ENCODE peak calls at places on chromosome 20, in five cellular contexts. One of them, this sample, is unnamed.

GRCh38 chr20:30506100-30506499 is 751.4 kb upstream of the DEFB115 start:
- DNase-seq in neural progenitor cell: no peak
- DNase-seq in A549: no peak
- DNase-seq in bronchial epithelial cell: no peak
- DNase-seq in choroid plexus epithelial cell: no peak
- DNase-seq in this sample: no peak

GRCh38 chr20:38304845-38305447 is 990 bp downstream of the BPI start:
- DNase-seq in choroid plexus epithelial cell: peak; percentile 71
- DNase-seq in neural progenitor cell: peak; percentile 36
- DNase-seq in bronchial epithelial cell: peak; percentile 26
- DNase-seq in A549: peak; percentile 43
- DNase-seq in this sample: peak; percentile 84

GRCh38 chr20:20492521-20493334 is 124.8 kb downstream of the INSM1 start:
- DNase-seq in bronchial epithelial cell: no peak
- DNase-seq in A549: no peak
- DNase-seq in choroid plexus epithelial cell: peak; percentile 50
- DNase-seq in neural progenitor cell: peak; percentile 92
- DNase-seq in this sample: no peak

GRCh38 chr20:50792708-50793574 is 1.9 kb upstream of the BCAS4 start:
- DNase-seq in neural progenitor cell: no peak
- DNase-seq in bronchial epithelial cell: no peak
- DNase-seq in A549: no peak
- DNase-seq in choroid plexus epithelial cell: no peak
- DNase-seq in this sample: no peak

GRCh38 chr20:10074513-10074912 is 39.7 kb downstream of the ANKEF1 start:
- DNase-seq in A549: peak; percentile 81
- DNase-seq in choroid plexus epithelial cell: peak; percentile 82
- DNase-seq in neural progenitor cell: no peak
- DNase-seq in bronchial epithelial cell: peak; percentile 98
- DNase-seq in this sample: peak; percentile 28

GRCh38 chr20:37347347-37347823 is 1.4 kb downstream of the SRC start:
- DNase-seq in neural progenitor cell: no peak
- DNase-seq in A549: no peak
- DNase-seq in choroid plexus epithelial cell: no peak
- DNase-seq in bronchial epithelial cell: no peak
- DNase-seq in this sample: no peak

GRCh38 chr20:50189681-50190250 is 864 bp upstream of the CEBPB start:
- DNase-seq in A549: peak; percentile 59
- DNase-seq in bronchial epithelial cell: no peak
- DNase-seq in choroid plexus epithelial cell: peak; percentile 51
- DNase-seq in neural progenitor cell: peak; percentile 23
- DNase-seq in this sample: no peak

GRCh38 chr20:50885068-50885467 is 46.2 kb downstream of the ADNP start:
- DNase-seq in bronchial epithelial cell: no peak
- DNase-seq in choroid plexus epithelial cell: no peak
- DNase-seq in neural progenitor cell: no peak
- DNase-seq in A549: no peak
- DNase-seq in this sample: no peak

GRCh38 chr20:47875302-47876025 is 90.2 kb upstream of the SULF2 start:
- DNase-seq in bronchial epithelial cell: no peak
- DNase-seq in choroid plexus epithelial cell: peak; percentile 65
- DNase-seq in neural progenitor cell: no peak
- DNase-seq in A549: no peak
- DNase-seq in this sample: no peak

GRCh38 chr20:35297740-35298139 is 5.5 kb upstream of the FAM83C start:
- DNase-seq in A549: no peak
- DNase-seq in bronchial epithelial cell: no peak
- DNase-seq in neural progenitor cell: no peak
- DNase-seq in choroid plexus epithelial cell: no peak
- DNase-seq in this sample: no peak

GRCh38 chr20:35490736-35491181 is 35.4 kb downstream of the CEP250 start:
- DNase-seq in A549: no peak
- DNase-seq in choroid plexus epithelial cell: no peak
- DNase-seq in bronchial epithelial cell: no peak
- DNase-seq in neural progenitor cell: no peak
- DNase-seq in this sample: no peak

GRCh38 chr20:19828233-19828632 is 70.2 kb downstream of the RIN2 start:
- DNase-seq in bronchial epithelial cell: peak; percentile 68
- DNase-seq in neural progenitor cell: no peak
- DNase-seq in A549: peak; percentile 71
- DNase-seq in choroid plexus epithelial cell: peak; percentile 64
- DNase-seq in this sample: no peak

GRCh38 chr20:37544386-37544785 is 16.7 kb upstream of the BLCAP start:
- DNase-seq in neural progenitor cell: no peak
- DNase-seq in choroid plexus epithelial cell: no peak
- DNase-seq in A549: no peak
- DNase-seq in bronchial epithelial cell: no peak
- DNase-seq in this sample: no peak

GRCh38 chr20:1381753-1382591 is 10.9 kb downstream of the FKBP1A start:
- DNase-seq in choroid plexus epithelial cell: no peak
- DNase-seq in A549: no peak
- DNase-seq in bronchial epithelial cell: no peak
- DNase-seq in neural progenitor cell: no peak
- DNase-seq in this sample: no peak

GRCh38 chr20:36344517-36345132 is 38.5 kb downstream of the DLGAP4 start:
- DNase-seq in A549: peak; percentile 35
- DNase-seq in choroid plexus epithelial cell: peak; percentile 63
- DNase-seq in bronchial epithelial cell: peak; percentile 38
- DNase-seq in neural progenitor cell: peak; percentile 92
- DNase-seq in this sample: peak; percentile 67

GRCh38 chr20:50645253-50646068 is 45.9 kb downstream of the RIPOR3 start:
- DNase-seq in choroid plexus epithelial cell: peak; percentile 100
- DNase-seq in bronchial epithelial cell: peak; percentile 83
- DNase-seq in neural progenitor cell: peak; percentile 49
- DNase-seq in A549: peak; percentile 99
- DNase-seq in this sample: peak; percentile 98

GRCh38 chr20:59020938-59021551 is 1.8 kb downstream of the TUBB1 start:
- DNase-seq in A549: no peak
- DNase-seq in neural progenitor cell: no peak
- DNase-seq in bronchial epithelial cell: peak; percentile 72
- DNase-seq in choroid plexus epithelial cell: peak; percentile 57
- DNase-seq in this sample: no peak

GRCh38 chr20:40897177-40897700 is 131.4 kb upstream of the TOP1 start:
- DNase-seq in A549: no peak
- DNase-seq in bronchial epithelial cell: no peak
- DNase-seq in neural progenitor cell: no peak
- DNase-seq in choroid plexus epithelial cell: peak; percentile 17
- DNase-seq in this sample: no peak

GRCh38 chr20:25017257-25017803 is 24.8 kb upstream of the APMAP start:
- DNase-seq in bronchial epithelial cell: peak; percentile 89
- DNase-seq in A549: no peak
- DNase-seq in choroid plexus epithelial cell: no peak
- DNase-seq in neural progenitor cell: no peak
- DNase-seq in this sample: peak; percentile 59
- TF ChIP-seq CTCF in bronchial epithelial cell: no peak
- TF ChIP-seq CTCF in A549: no peak
- TF ChIP-seq CTCF in choroid plexus epithelial cell: no peak
- TF ChIP-seq CTCF in neural progenitor cell: no peak
- TF ChIP-seq CTCF in this sample: no peak

DNA sequence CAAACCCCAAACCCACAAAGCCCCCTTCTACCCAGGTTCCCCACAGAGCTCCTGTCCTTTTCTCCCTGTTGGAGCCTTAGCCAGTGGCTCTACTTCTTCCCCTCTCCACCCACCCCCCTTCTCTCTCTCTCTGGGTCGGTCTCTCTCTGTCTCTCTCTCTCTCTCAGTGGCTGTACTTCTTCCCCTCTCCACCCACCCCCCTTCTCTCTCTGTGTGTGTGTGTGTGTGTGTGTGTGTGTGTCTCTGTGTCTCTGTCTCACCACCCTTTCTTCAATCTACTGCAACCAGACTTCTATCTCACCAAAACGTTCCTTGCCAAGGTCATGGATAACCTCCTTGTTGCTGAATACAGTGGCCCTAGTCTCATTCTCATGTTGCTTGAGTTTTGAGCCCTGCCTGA is 8.7 kb upstream of the OSER1 start:
- DNase-seq in choroid plexus epithelial cell: no peak
- DNase-seq in neural progenitor cell: no peak
- DNase-seq in bronchial epithelial cell: no peak
- DNase-seq in A549: no peak
- DNase-seq in this sample: no peak
- TF ChIP-seq CTCF in choroid plexus epithelial cell: no peak
- TF ChIP-seq CTCF in neural progenitor cell: no peak
- TF ChIP-seq CTCF in bronchial epithelial cell: no peak
- TF ChIP-seq CTCF in A549: no peak
- TF ChIP-seq CTCF in this sample: no peak

DNA sequence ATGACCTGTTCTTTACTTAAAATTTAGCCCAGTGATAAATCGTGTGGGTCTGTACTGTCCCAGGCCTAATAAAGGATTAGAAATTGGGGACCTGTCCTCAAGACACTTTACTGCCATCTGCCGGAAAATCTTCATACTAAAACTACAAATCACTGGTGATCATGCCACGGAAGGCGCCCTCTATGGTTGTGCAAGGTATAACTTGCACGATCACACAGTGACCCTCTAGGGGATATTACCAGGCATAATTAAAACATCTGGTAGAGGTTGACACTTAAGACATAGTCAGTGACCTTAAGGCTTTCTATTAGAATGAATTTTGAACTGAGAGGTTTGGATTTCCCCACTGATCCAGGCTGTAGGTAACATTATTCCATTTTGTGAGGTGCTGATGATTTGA is 172.6 kb downstream of the BMP2 start:
- DNase-seq in A549: peak; percentile 48
- DNase-seq in choroid plexus epithelial cell: peak; percentile 22
- DNase-seq in bronchial epithelial cell: peak; percentile 50
- DNase-seq in neural progenitor cell: peak; percentile 80
- DNase-seq in this sample: no peak
- TF ChIP-seq CTCF in A549: peak; percentile 12
- TF ChIP-seq CTCF in choroid plexus epithelial cell: peak; percentile 36
- TF ChIP-seq CTCF in bronchial epithelial cell: peak; percentile 37
- TF ChIP-seq CTCF in neural progenitor cell: peak; percentile 84
- TF ChIP-seq CTCF in this sample: peak; percentile 17

GRCh38 chr20:63295422-63295821 is 2.4 kb downstream of the COL20A1 start:
- DNase-seq in neural progenitor cell: no peak
- DNase-seq in bronchial epithelial cell: no peak
- DNase-seq in choroid plexus epithelial cell: no peak
- DNase-seq in A549: no peak
- DNase-seq in this sample: no peak
- TF ChIP-seq CTCF in neural progenitor cell: no peak
- TF ChIP-seq CTCF in bronchial epithelial cell: no peak
- TF ChIP-seq CTCF in choroid plexus epithelial cell: peak; percentile 25
- TF ChIP-seq CTCF in A549: peak; percentile 21
- TF ChIP-seq CTCF in this sample: no peak

GRCh38 chr20:2918096-2919049 is 45.1 kb downstream of the PTPRA start:
- DNase-seq in A549: no peak
- DNase-seq in neural progenitor cell: no peak
- DNase-seq in bronchial epithelial cell: no peak
- DNase-seq in choroid plexus epithelial cell: no peak
- DNase-seq in this sample: no peak

GRCh38 chr20:2911200-2911599 is 37.9 kb downstream of the PTPRA start:
- DNase-seq in neural progenitor cell: no peak
- DNase-seq in bronchial epithelial cell: peak; percentile 57
- DNase-seq in choroid plexus epithelial cell: peak; percentile 16
- DNase-seq in A549: no peak
- DNase-seq in this sample: no peak

GRCh38 chr20:2917266-2917665 is 44.0 kb downstream of the PTPRA start:
- DNase-seq in bronchial epithelial cell: no peak
- DNase-seq in choroid plexus epithelial cell: no peak
- DNase-seq in A549: no peak
- DNase-seq in neural progenitor cell: no peak
- DNase-seq in this sample: no peak

GRCh38 chr20:2909953-2910352 is 36.7 kb downstream of the PTPRA start:
- DNase-seq in neural progenitor cell: no peak
- DNase-seq in A549: no peak
- DNase-seq in choroid plexus epithelial cell: no peak
- DNase-seq in bronchial epithelial cell: no peak
- DNase-seq in this sample: no peak

DNA sequence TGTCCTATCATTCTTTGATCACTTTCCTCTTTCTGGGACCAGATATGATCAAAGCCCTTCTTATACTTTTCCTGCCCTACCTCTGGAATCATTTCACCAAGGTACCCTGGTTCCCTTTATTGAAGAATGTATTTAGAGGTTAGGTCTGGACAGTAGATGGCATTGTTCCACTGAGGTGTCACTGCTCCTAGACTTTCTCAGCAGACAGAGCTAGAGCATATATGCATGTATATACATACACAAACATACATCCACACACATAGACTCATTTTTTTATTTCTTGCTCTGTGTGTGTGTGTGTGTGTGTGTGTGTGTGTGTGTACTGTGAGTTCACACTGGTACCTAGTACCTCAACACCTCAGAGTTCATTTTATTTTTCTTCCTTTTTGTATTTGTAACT is 40.9 kb downstream of the PTPRA start:
- DNase-seq in choroid plexus epithelial cell: peak; percentile 60
- DNase-seq in bronchial epithelial cell: peak; percentile 29
- DNase-seq in A549: peak; percentile 38
- DNase-seq in neural progenitor cell: no peak
- DNase-seq in this sample: peak; percentile 2
- TF ChIP-seq CTCF in choroid plexus epithelial cell: peak; percentile 48
- TF ChIP-seq CTCF in bronchial epithelial cell: no peak
- TF ChIP-seq CTCF in A549: peak; percentile 51
- TF ChIP-seq CTCF in neural progenitor cell: peak; percentile 14
- TF ChIP-seq CTCF in this sample: no peak

DNA sequence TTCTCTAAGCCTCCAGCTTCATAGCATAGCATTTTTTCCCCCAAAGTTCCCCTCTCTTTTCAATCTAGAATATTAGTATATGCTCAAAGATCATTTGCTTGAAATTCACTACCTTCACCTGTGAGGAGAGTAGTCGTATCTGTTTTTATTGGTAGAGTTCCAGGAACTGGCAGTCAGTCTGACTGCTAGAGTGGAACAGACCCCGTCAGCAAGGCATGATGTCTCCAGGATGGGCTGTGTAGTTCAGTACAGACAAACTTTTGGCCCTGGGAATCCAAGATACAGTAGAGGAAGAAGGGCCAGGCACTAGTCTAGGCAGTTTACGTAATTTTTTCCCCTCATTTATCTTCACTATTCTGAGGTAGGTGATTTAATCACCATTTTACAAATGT is 29.1 kb downstream of the RALY start:
- DNase-seq in choroid plexus epithelial cell: no peak
- DNase-seq in bronchial epithelial cell: no peak
- DNase-seq in neural progenitor cell: no peak
- DNase-seq in A549: no peak
- DNase-seq in this sample: no peak
- TF ChIP-seq CTCF in choroid plexus epithelial cell: no peak
- TF ChIP-seq CTCF in bronchial epithelial cell: no peak
- TF ChIP-seq CTCF in neural progenitor cell: no peak
- TF ChIP-seq CTCF in A549: no peak
- TF ChIP-seq CTCF in this sample: no peak

This sample was measured in Calu3.